ENCODE peak calls at places on chromosomes 5 and 9, in nine cellular contexts. L is stomach, C is heart left ventricle, E is tibial nerve, G is adrenal gland, I is HepG2, R is upper lobe of left lung, Q is A549, O is IMR-90. D is an unnamed sample.

GRCh38 chr9:137618105-137619067 is at the start of gene EHMT1:
- DNase-seq in R (peak), I (peak), Q (peak), C (peak), L (peak), O (peak), E (peak), G (peak), D (peak)

GRCh38 chr9:112081918-112082729 is 93.0 kb downstream of the SUSD1 start:
- DNase-seq in O (no peak), L (no peak), E (no peak), G (no peak), I (no peak), R (no peak), Q (no peak), C (no peak), D (no peak)

GRCh38 chr9:87646546-87646945 is 79.4 kb upstream of the CTSL start:
- DNase-seq in R (no peak), L (no peak), G (no peak), E (no peak), Q (no peak), C (no peak), I (no peak), O (no peak), D (no peak)

GRCh38 chr9:22088372-22089063 is 79.4 kb upstream of the CDKN2B start:
- DNase-seq in E (no peak), C (no peak), O (no peak), Q (no peak), G (no peak), R (no peak), I (peak), L (no peak), D (no peak)

GRCh38 chr9:19788614-19789271 is at the start of gene SLC24A2:
- DNase-seq in C (no peak), Q (no peak), O (no peak), R (peak), I (no peak), G (no peak), L (no peak), E (no peak), D (no peak)

GRCh38 chr9:85742630-85742928 is 825 bp upstream of the AGTPBP1 start:
- DNase-seq in Q (peak), E (no peak), I (no peak), R (no peak), O (peak), L (no peak), C (no peak), G (no peak), D (no peak)

GRCh38 chr9:76374702-76375543 is 19.3 kb downstream of the RFK start:
- DNase-seq in I (peak), G (peak), L (peak), O (peak), R (no peak), E (peak), C (peak), Q (peak), D (peak)

GRCh38 chr9:97958812-97959511 is 21.0 kb upstream of the HEMGN start:
- DNase-seq in Q (no peak), R (no peak), I (no peak), O (peak), E (no peak), C (no peak), L (no peak), G (no peak), D (no peak)

GRCh38 chr9:111937781-111938426 is 41.3 kb downstream of the UGCG start:
- DNase-seq in L (no peak), G (peak), E (no peak), R (no peak), O (peak), I (no peak), C (peak), Q (no peak), D (peak)

GRCh38 chr9:21817176-21817575 is 14.7 kb downstream of the MTAP start:
- DNase-seq in Q (no peak), O (peak), L (no peak), E (no peak), G (no peak), R (no peak), I (no peak), C (peak), D (no peak)

GRCh38 chr5:151054713-151055112 is 26.1 kb downstream of the TNIP1 start:
- DNase-seq in E (no peak), I (no peak), R (no peak), C (no peak), Q (no peak), O (no peak), L (no peak), G (no peak), D (no peak)

GRCh38 chr5:38878391-38879090 is 32.7 kb downstream of the OSMR start:
- DNase-seq in E (no peak), G (no peak), O (peak), C (no peak), R (no peak), I (no peak), Q (no peak), L (no peak), D (no peak)

GRCh38 chr9:137302176-137303030 is at the start of gene NRARP:
- DNase-seq in R (peak), I (no peak), E (peak), L (peak), Q (peak), O (peak), G (peak), C (peak), D (peak)

GRCh38 chr5:137470111-137470920 is 28.8 kb downstream of the SPOCK1 start:
- DNase-seq in Q (peak), R (no peak), I (no peak), C (peak), L (no peak), G (peak), E (no peak), O (peak), D (no peak)

GRCh38 chr9:22084336-22085035 is 75.4 kb upstream of the CDKN2B start:
- DNase-seq in I (peak), G (peak), R (no peak), Q (no peak), O (peak), E (no peak), C (no peak), L (no peak), D (no peak)

GRCh38 chr5:164962302-164962961 is 1457.0 kb downstream of the MAT2B start:
- DNase-seq in G (no peak), Q (no peak), R (no peak), C (no peak), L (no peak), O (no peak), I (no peak), E (no peak), D (no peak)

GRCh38 chr5:171647043-171647899 is 138.3 kb upstream of the SMIM23 start:
- DNase-seq in O (peak), R (no peak), L (no peak), E (no peak), Q (peak), G (peak), I (peak), C (peak), D (no peak)

GRCh38 chr5:180095545-180095944 is 24.0 kb upstream of the RNF130 start:
- DNase-seq in C (no peak), Q (no peak), L (no peak), I (no peak), O (no peak), R (no peak), G (no peak), E (no peak), D (no peak)

GRCh38 chr5:124263680-124264491 is 482.6 kb downstream of the ZNF608 start:
- DNase-seq in E (no peak), C (no peak), Q (no peak), I (no peak), L (peak), O (no peak), G (no peak), R (no peak), D (no peak)

GRCh38 chr9:137313326-137313920 is 11.4 kb upstream of the NRARP start:
- DNase-seq in C (no peak), G (no peak), R (peak), E (no peak), I (no peak), Q (peak), L (no peak), O (no peak), D (peak)

GRCh38 chr9:130433168-130433946 is 11.4 kb upstream of the ASS1 start:
- DNase-seq in Q (peak), I (no peak), C (peak), G (peak), L (no peak), O (peak), R (peak), E (no peak), D (peak)

GRCh38 chr5:73454379-73455036 is 5.9 kb upstream of the FOXD1 start:
- DNase-seq in R (no peak), C (no peak), I (peak), Q (peak), E (no peak), O (peak), G (peak), L (peak), D (no peak)

GRCh38 chr5:180377556-180378197 is 24.5 kb upstream of the GFPT2 start:
- DNase-seq in G (no peak), Q (no peak), E (no peak), L (no peak), I (no peak), C (no peak), O (no peak), R (no peak), D (no peak)

GRCh38 chr9:131395027-131395744 is 1.3 kb downstream of the PRRC2B start:
- DNase-seq in G (no peak), I (no peak), O (no peak), R (no peak), E (no peak), C (no peak), L (peak), Q (no peak), D (peak)

GRCh38 chr9:28960602-28961001 is 1387.3 kb upstream of the C9orf72 start:
- DNase-seq in O (no peak), Q (no peak), C (no peak), L (no peak), I (no peak), G (no peak), E (no peak), R (no peak), D (no peak)

GRCh38 chr9:6417186-6417585 is 4.2 kb downstream of the UHRF2 start:
- DNase-seq in I (no peak), R (no peak), G (no peak), O (peak), C (no peak), E (no peak), L (no peak), Q (no peak), D (no peak)

GRCh38 chr5:40853632-40854192 is 12.5 kb downstream of the CARD6 start:
- DNase-seq in L (no peak), G (no peak), E (no peak), O (no peak), C (no peak), R (no peak), I (no peak), Q (no peak), D (no peak)

GRCh38 chr5:13250450-13251291 is 693.8 kb downstream of the DNAH5 start:
- DNase-seq in E (no peak), L (no peak), I (peak), R (no peak), Q (peak), C (no peak), O (peak), G (no peak), D (no peak)

GRCh38 chr5:88769165-88769564 is 113.8 kb downstream of the MEF2C start:
- DNase-seq in Q (no peak), O (peak), C (no peak), R (no peak), L (no peak), G (peak), E (no peak), I (no peak), D (no peak)

GRCh38 chr5:43771611-43772031 is 168.6 kb downstream of the NNT start:
- DNase-seq in O (no peak), G (no peak), L (no peak), R (no peak), C (no peak), E (no peak), I (no peak), Q (no peak), D (no peak)

GRCh38 chr9:127204771-127205470 is 59.7 kb upstream of the GARNL3 start:
- DNase-seq in L (no peak), Q (peak), R (no peak), C (peak), I (peak), G (peak), O (peak), E (no peak), D (no peak)

GRCh38 chr5:31187591-31187990 is 5.9 kb upstream of the CDH6 start:
- DNase-seq in E (no peak), I (no peak), L (no peak), R (no peak), C (no peak), G (no peak), Q (no peak), O (no peak), D (no peak)

GRCh38 chr9:121956808-121957207 is 136.3 kb downstream of the TTLL11 start:
- DNase-seq in L (no peak), G (peak), I (no peak), R (no peak), Q (no peak), E (no peak), O (no peak), C (no peak), D (no peak)

GRCh38 chr5:143037071-143037470 is 266.9 kb downstream of the ARHGAP26 start:
- DNase-seq in I (no peak), E (no peak), O (no peak), G (no peak), Q (no peak), R (no peak), L (no peak), C (no peak), D (no peak)

GRCh38 chr5:92019376-92019990 is 636.4 kb upstream of the ARRDC3 start:
- DNase-seq in E (no peak), C (no peak), G (no peak), R (no peak), L (no peak), Q (peak), I (no peak), O (peak), D (no peak)

GRCh38 chr9:126226991-126227937 is 99.4 kb upstream of the MVB12B start:
- DNase-seq in L (no peak), O (no peak), Q (no peak), E (no peak), C (no peak), G (no peak), I (no peak), R (no peak), D (no peak)

GRCh38 chr5:134527961-134528424 is 2.5 kb downstream of the JADE2 start:
- DNase-seq in O (no peak), G (peak), R (no peak), Q (no peak), I (no peak), L (peak), E (no peak), C (peak), D (peak)

GRCh38 chr5:65481171-65481575 is 547 bp downstream of the ADAMTS6 start:
- DNase-seq in L (no peak), E (no peak), R (no peak), G (no peak), I (no peak), Q (no peak), C (no peak), O (no peak), D (no peak)

GRCh38 chr5:65482280-65482726 is 583 bp upstream of the ADAMTS6 start:
- DNase-seq in C (no peak), R (no peak), G (no peak), I (no peak), O (peak), L (no peak), E (no peak), Q (no peak), D (no peak)

GRCh38 chr5:65480306-65480865 is 1.3 kb downstream of the ADAMTS6 start:
- DNase-seq in L (peak), Q (peak), O (peak), C (peak), R (no peak), G (peak), E (peak), I (peak), D (peak)

GRCh38 chr5:65482727-65483473 is 1.2 kb upstream of the ADAMTS6 start:
- DNase-seq in O (peak), I (peak), G (peak), C (no peak), L (no peak), E (no peak), R (no peak), Q (peak), D (no peak)

GRCh38 chr5:65481635-65482271 is at the start of gene ADAMTS6:
- DNase-seq in C (peak), E (peak), G (peak), R (peak), I (peak), L (peak), O (peak), Q (peak), D (peak)
- TF ChIP-seq POLR2A in C (peak), E (peak), G (peak), R (peak), I (no peak), L (no peak), O (peak), Q (no peak), D (peak)

GRCh38 chr9:133855802-133856592 is 117.8 kb upstream of the SARDH start:
- DNase-seq in C (peak), E (no peak), R (no peak), O (peak), G (peak), I (peak), L (peak), Q (no peak), D (peak)
- TF ChIP-seq POLR2A in C (no peak), E (no peak), R (peak), O (no peak), G (no peak), I (no peak), L (no peak), Q (no peak), D (peak)

GRCh38 chr5:174396541-174396940 is 327.8 kb upstream of the MSX2 start:
- DNase-seq in L (no peak), C (no peak), Q (no peak), G (no peak), O (no peak), E (no peak), R (no peak), I (no peak), D (no peak)

GRCh38 chr5:174398171-174398570 is 326.2 kb upstream of the MSX2 start:
- DNase-seq in R (no peak), C (no peak), I (no peak), Q (no peak), G (no peak), E (no peak), L (no peak), O (no peak), D (no peak)

GRCh38 chr5:174399411-174399810 is 325.0 kb upstream of the MSX2 start:
- DNase-seq in E (no peak), R (no peak), G (no peak), C (no peak), L (no peak), O (no peak), I (no peak), Q (no peak), D (no peak)

GRCh38 chr5:174401793-174402192 is 322.6 kb upstream of the MSX2 start:
- DNase-seq in Q (no peak), L (no peak), E (no peak), G (no peak), R (no peak), I (no peak), O (no peak), C (no peak), D (no peak)

GRCh38 chr5:174397206-174397605 is 327.2 kb upstream of the MSX2 start:
- DNase-seq in E (no peak), O (no peak), G (no peak), Q (no peak), C (no peak), I (no peak), L (no peak), R (no peak), D (no peak)
- TF ChIP-seq POLR2A in E (no peak), O (no peak), G (no peak), Q (no peak), C (no peak), I (no peak), L (no peak), R (no peak), D (no peak)

DNA sequence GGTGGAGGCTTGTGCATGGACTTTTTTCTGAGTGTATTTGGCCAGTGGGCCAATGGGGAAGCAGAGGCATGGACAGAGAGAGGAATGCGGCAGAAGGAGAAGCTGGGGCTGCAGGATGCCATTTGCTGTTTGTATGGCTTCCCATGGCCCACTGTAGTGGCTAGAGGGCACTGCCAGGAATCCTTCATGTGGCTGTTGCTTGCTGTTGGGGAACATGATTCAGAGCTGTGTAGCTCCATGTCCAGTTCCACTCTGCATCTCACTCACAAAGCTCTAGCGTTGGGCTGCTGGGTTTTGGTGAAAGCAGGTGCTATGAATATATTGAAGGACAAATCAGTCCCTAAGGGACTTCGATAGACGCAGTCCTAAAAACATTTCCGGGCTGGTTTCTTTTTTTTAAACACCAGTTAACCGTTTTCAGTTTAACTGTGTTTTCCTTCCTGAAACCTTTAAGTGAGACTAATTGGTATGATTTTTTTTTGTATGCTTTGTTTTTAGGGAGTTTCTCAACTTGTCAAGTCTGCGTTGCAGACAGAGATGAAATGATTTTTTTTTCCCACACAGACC is 51.3 kb downstream of the SLC22A5 start:
- DNase-seq in Q (no peak), I (no peak), L (no peak), G (no peak), C (peak), R (no peak), E (no peak), O (no peak), D (no peak)
- TF ChIP-seq POLR2A in Q (no peak), I (no peak), L (no peak), G (no peak), C (no peak), R (peak), E (no peak), O (no peak), D (no peak)

GRCh38 chr9:128818099-128818838 is at the start of gene ENDOG:
- DNase-seq in E (peak), O (peak), R (peak), Q (peak), G (peak), I (peak), L (peak), C (peak), D (peak)
- TF ChIP-seq POLR2A in E (peak), O (peak), R (peak), Q (peak), G (peak), I (peak), L (no peak), C (peak), D (peak)